ENCODE peak calls at places on chromosomes 2 and 18, in six cellular contexts. K is H1, N is neuronal stem cell, Y is IMR-90, D is trophoblast cell, P is mesenchymal stem cell. X is an unnamed sample.

GRCh38 chr2:20419007-20419576 is 27.8 kb upstream of the RHOB start:
- DNase-seq in K (no peak), N (no peak), Y (peak; percentile 65), D (no peak), P (peak; percentile 66), X (no peak)

GRCh38 chr18:51074605-51075004 is 44.6 kb downstream of the SMAD4 start:
- DNase-seq in K (no peak), N (no peak), Y (no peak), D (no peak), P (no peak), X (no peak)

GRCh38 chr2:143229411-143229810 is 100.2 kb downstream of the ARHGAP15 start:
- DNase-seq in K (no peak), N (no peak), Y (no peak), D (no peak), P (no peak), X (peak; percentile 57)

GRCh38 chr2:73408198-73408597 is 22.6 kb downstream of the ALMS1 start:
- DNase-seq in K (no peak), N (no peak), Y (no peak), D (no peak), P (no peak), X (no peak)

GRCh38 chr2:3405308-3405707 is 25.8 kb downstream of the TRAPPC12 start:
- DNase-seq in K (no peak), N (no peak), Y (no peak), D (no peak), P (no peak), X (no peak)

GRCh38 chr2:71006955-71007799 is 12.5 kb upstream of the TEX261 start:
- DNase-seq in K (no peak), N (no peak), Y (no peak), D (no peak), P (no peak), X (no peak)

GRCh38 chr2:150681120-150681796 is 193.8 kb upstream of the RND3 start:
- DNase-seq in K (no peak), N (no peak), Y (peak; percentile 97), D (peak; percentile 92), P (peak; percentile 97), X (peak; percentile 2)

GRCh38 chr18:77482190-77482928 is 232.7 kb downstream of the GALR1 start:
- DNase-seq in K (no peak), N (no peak), Y (no peak), D (no peak), P (no peak), X (no peak)

GRCh38 chr18:3530807-3531206 is 80.8 kb downstream of the TGIF1 start:
- DNase-seq in K (no peak), N (no peak), Y (no peak), D (no peak), P (no peak), X (no peak)

GRCh38 chr18:48419268-48420022 is 10.3 kb upstream of the ZBTB7C start:
- DNase-seq in K (no peak), N (no peak), Y (no peak), D (peak; percentile 29), P (no peak), X (peak; percentile 37)

GRCh38 chr2:140895378-140895777 is 1235.4 kb downstream of the LRP1B start:
- DNase-seq in K (no peak), N (no peak), Y (no peak), D (no peak), P (no peak), X (peak; percentile 50)

GRCh38 chr18:8703181-8703638 is 2.1 kb upstream of the MTCL1 start:
- DNase-seq in K (no peak), N (no peak), Y (no peak), D (no peak), P (no peak), X (peak; percentile 15)

GRCh38 chr2:27494284-27494943 is 586 bp downstream of the FNDC4 start:
- DNase-seq in K (no peak), N (peak; percentile 29), Y (peak; percentile 20), D (peak; percentile 47), P (peak; percentile 35), X (peak; percentile 38)

GRCh38 chr2:134259571-134259970 is 5.7 kb downstream of the MGAT5 start:
- DNase-seq in K (no peak), N (no peak), Y (peak; percentile 14), D (no peak), P (no peak), X (no peak)

GRCh38 chr2:229917793-229918192 is 4.0 kb downstream of the TRIP12 start:
- DNase-seq in K (no peak), N (no peak), Y (no peak), D (no peak), P (no peak), X (no peak)

GRCh38 chr2:229920011-229920781 is 1.6 kb downstream of the TRIP12 start:
- DNase-seq in K (no peak), N (no peak), Y (no peak), D (peak; percentile 22), P (peak; percentile 43), X (peak; percentile 32)

GRCh38 chr2:229921892-229922448 is at the start of gene TRIP12:
- DNase-seq in K (peak; percentile 86), N (peak; percentile 97), Y (peak; percentile 98), D (peak; percentile 95), P (peak; percentile 99), X (peak; percentile 99)

GRCh38 chr2:229921101-229921891 is 513 bp downstream of the TRIP12 start:
- DNase-seq in K (no peak), N (peak; percentile 46), Y (peak; percentile 58), D (peak; percentile 49), P (peak; percentile 81), X (peak; percentile 64)

DNA sequence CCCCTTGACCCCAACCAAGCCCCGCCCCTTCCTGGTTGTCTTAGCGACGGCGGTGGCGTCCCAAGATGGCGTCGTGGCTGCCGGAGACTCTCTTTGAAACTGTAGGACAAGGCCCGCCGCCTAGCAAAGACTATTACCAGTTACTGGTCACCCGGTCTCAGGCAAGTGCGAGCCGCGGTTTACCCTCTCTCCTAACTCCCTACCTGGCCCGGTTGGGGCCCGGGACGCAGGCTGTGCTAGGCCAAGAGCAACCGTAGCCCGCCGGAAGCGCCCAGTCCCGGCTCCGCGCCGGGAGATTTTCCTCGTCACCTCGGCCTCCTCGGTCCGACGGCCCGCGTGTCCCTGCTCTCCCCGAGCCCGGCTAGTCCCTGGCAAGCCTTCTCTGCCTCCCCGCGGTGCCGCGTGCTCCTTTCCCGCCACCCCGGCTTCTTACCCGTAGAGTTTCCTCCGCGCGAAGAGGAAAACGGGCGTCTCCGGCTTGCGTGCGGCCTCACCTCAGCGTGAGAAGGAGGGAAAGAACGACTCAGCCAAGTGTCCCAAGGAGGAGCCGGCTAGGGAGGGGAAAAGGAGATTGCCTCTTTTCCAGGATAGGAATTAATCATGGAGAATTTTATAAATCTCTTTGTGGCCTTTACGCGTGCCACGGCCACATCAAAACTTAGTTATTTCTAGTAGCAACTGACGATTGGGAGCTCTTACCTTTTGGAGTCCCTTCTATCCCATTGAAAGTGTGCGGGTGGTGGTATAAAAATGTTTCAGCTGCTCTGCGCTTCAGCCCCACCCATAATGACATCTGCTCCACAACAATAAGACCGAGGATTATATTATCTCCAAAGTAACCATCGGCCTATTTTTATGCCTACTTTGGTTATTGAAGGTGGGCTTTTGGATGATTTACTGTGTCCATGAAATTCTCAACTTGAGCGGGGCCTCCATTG is at the start of gene FBXO36:
- DNase-seq in K (no peak), N (no peak), Y (peak; percentile 54), D (peak; percentile 92), P (peak; percentile 88), X (peak; percentile 96)
- H3K4me3 ChIP-seq in K (peak within 1 kb of the TSS; percentile 88), N (peak within 1 kb of the TSS; percentile 61), Y (peak within 1 kb of the TSS; percentile 75), D (peak within 1 kb of the TSS; percentile 94), P (peak within 1 kb of the TSS; percentile 93), X (peak within 1 kb of the TSS; percentile 92)

DNA sequence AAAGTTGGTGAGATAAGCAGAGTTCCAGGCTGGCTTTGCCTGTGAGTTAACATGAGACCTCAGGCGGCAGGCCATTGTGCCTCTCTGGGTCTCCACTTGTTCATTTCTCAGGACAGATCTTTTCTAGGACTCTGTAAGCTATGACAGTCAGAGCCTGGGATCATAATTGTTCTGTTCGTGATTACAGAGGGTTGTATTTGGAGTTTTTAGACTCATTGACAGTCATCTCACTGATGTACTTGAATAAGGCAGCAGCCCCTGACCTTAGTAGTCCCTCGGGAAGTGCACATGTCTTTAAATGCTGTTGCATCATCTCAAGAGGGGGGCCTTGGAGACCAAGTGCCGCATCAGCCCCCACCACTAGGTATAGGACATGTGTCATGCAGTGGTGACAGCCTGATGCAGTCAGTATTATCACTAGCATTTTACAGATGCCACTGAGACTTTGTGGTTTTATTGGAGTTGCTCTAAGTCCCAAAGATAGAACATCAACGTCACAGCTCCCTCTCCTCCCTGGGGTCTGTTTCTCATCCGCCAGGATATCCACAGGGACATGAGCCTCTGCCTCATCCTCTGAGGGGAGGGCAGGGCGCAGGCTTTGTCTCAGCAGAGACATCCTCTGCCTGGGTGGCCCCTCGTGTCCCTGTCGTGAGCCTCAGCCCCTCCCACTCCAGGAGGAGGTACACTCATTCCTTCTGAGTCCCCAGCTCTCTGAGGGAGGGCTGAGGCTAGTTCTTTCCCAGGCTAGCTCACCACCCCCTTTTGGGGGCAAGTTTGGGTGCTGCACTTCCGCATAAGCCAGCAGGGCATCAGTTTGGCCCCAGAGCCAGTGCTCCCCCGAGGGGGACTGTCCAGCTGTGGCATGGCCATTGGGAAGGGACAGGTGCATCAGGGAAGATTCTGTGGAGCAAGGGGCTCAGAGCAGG is 14.1 kb downstream of the GLI2 start:
- DNase-seq in K (no peak), N (no peak), Y (peak; percentile 58), D (no peak), P (peak; percentile 97), X (peak; percentile 31)
- H3K18ac ChIP-seq in K (no peak overlapping the region), N (peak overlapping the region; percentile 73), Y (peak overlapping the region; percentile 66), D (no peak overlapping the region), P (peak overlapping the region; percentile 86), X (no peak overlapping the region)

DNA sequence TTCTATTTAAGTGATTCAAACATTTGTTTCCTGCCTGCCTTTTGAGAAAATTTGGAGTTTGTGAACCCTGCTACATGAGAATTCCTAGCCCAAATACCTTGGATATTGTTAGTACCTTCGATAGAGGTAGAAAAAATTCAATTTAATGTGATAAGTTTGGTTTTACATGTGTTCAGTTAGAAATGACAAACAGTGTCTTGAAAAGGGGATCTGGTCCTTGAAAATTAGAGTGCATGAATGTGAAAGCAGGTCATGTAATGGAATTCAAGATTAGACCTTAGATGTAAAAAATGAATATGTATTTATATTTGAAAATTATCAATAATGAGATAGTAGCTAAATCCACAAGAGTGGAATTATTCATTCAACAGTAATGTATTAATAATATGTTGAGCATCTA is 70.5 kb downstream of the PIK3C3 start:
- DNase-seq in K (no peak), N (no peak), Y (no peak), D (no peak), P (no peak), X (no peak)
- H3K9ac ChIP-seq in K (no peak overlapping the region), N (no peak overlapping the region), Y (no peak overlapping the region), D (no peak overlapping the region), P (no peak overlapping the region), X (no peak overlapping the region)

DNA sequence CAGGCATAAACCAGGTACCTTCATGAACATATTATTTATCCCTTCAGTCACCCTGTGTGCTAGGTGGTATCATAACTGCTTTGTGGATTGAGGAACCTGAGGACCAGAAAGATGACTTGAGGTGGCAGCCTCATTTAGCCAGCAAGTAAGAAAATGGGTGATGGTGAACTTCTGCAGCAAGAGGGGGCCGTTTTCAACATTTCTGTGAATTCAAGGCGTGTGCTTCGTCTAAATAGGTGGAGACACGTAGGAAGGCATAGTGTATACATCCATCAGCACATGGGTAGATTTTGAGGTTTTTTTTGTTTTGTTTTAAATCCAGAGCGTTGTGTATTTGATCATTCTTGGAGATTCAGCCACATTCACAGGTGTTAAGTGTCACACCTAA is 118.7 kb downstream of the SPTBN1 start:
- DNase-seq in K (no peak), N (no peak), Y (no peak), D (no peak), P (no peak), X (no peak)
- H3K4me3 ChIP-seq in K (no peak overlapping the region), N (no peak overlapping the region), Y (no peak overlapping the region), D (no peak overlapping the region), P (no peak overlapping the region), X (no peak overlapping the region)